ENCODE peak calls at places on chromosome 10, in nine cellular contexts. One of them, this sample, is unnamed.

GRCh38 chr10:116006508-116006907 is 266.5 kb downstream of the GFRA1 start:
- DNase-seq in ovary: no peak
- DNase-seq in suprapubic skin: no peak
- DNase-seq in sigmoid colon: no peak
- DNase-seq in cardiac fibroblast: no peak
- DNase-seq in tibial artery: no peak
- DNase-seq in BJ: no peak
- DNase-seq in RWPE2: no peak
- DNase-seq in fibroblast of pulmonary artery: no peak
- DNase-seq in this sample: no peak

GRCh38 chr10:30433779-30434272 is at the start of gene MAP3K8:
- DNase-seq in ovary: peak
- DNase-seq in suprapubic skin: peak
- DNase-seq in sigmoid colon: peak
- DNase-seq in cardiac fibroblast: peak
- DNase-seq in tibial artery: peak
- DNase-seq in BJ: peak
- DNase-seq in RWPE2: peak
- DNase-seq in fibroblast of pulmonary artery: peak
- DNase-seq in this sample: peak

GRCh38 chr10:79941146-79941545 is 7.8 kb downstream of the SFTPD start:
- DNase-seq in ovary: no peak
- DNase-seq in suprapubic skin: no peak
- DNase-seq in sigmoid colon: no peak
- DNase-seq in cardiac fibroblast: no peak
- DNase-seq in tibial artery: no peak
- DNase-seq in BJ: no peak
- DNase-seq in RWPE2: no peak
- DNase-seq in fibroblast of pulmonary artery: no peak
- DNase-seq in this sample: no peak

GRCh38 chr10:49083256-49083655 is 32.1 kb downstream of the VSTM4 start:
- DNase-seq in ovary: peak
- DNase-seq in suprapubic skin: no peak
- DNase-seq in sigmoid colon: no peak
- DNase-seq in cardiac fibroblast: no peak
- DNase-seq in tibial artery: peak
- DNase-seq in BJ: no peak
- DNase-seq in RWPE2: no peak
- DNase-seq in fibroblast of pulmonary artery: no peak
- DNase-seq in this sample: no peak

GRCh38 chr10:35195361-35196306 is 69.0 kb downstream of the CREM start:
- DNase-seq in ovary: peak
- DNase-seq in suprapubic skin: peak
- DNase-seq in sigmoid colon: peak
- DNase-seq in cardiac fibroblast: peak
- DNase-seq in tibial artery: peak
- DNase-seq in BJ: peak
- DNase-seq in RWPE2: no peak
- DNase-seq in fibroblast of pulmonary artery: peak
- DNase-seq in this sample: peak

GRCh38 chr10:52578871-52579405 is 193.6 kb downstream of the MBL2 start:
- DNase-seq in ovary: no peak
- DNase-seq in suprapubic skin: no peak
- DNase-seq in sigmoid colon: no peak
- DNase-seq in cardiac fibroblast: peak
- DNase-seq in tibial artery: no peak
- DNase-seq in BJ: no peak
- DNase-seq in RWPE2: no peak
- DNase-seq in fibroblast of pulmonary artery: peak
- DNase-seq in this sample: no peak

GRCh38 chr10:34906021-34906965 is 91.2 kb upstream of the PARD3 start:
- DNase-seq in ovary: no peak
- DNase-seq in suprapubic skin: no peak
- DNase-seq in sigmoid colon: peak
- DNase-seq in cardiac fibroblast: peak
- DNase-seq in tibial artery: peak
- DNase-seq in BJ: no peak
- DNase-seq in RWPE2: peak
- DNase-seq in fibroblast of pulmonary artery: no peak
- DNase-seq in this sample: no peak

GRCh38 chr10:110007171-110007700 is 548 bp upstream of the ADD3 start:
- DNase-seq in ovary: no peak
- DNase-seq in suprapubic skin: no peak
- DNase-seq in sigmoid colon: no peak
- DNase-seq in cardiac fibroblast: peak
- DNase-seq in tibial artery: peak
- DNase-seq in BJ: no peak
- DNase-seq in RWPE2: no peak
- DNase-seq in fibroblast of pulmonary artery: no peak
- DNase-seq in this sample: peak

GRCh38 chr10:30784521-30784895 is 155.0 kb upstream of the LYZL2 start:
- DNase-seq in ovary: no peak
- DNase-seq in suprapubic skin: no peak
- DNase-seq in sigmoid colon: peak
- DNase-seq in cardiac fibroblast: peak
- DNase-seq in tibial artery: no peak
- DNase-seq in BJ: no peak
- DNase-seq in RWPE2: no peak
- DNase-seq in fibroblast of pulmonary artery: peak
- DNase-seq in this sample: peak

GRCh38 chr10:114681542-114681941 is 23.5 kb upstream of the ABLIM1 start:
- DNase-seq in ovary: no peak
- DNase-seq in suprapubic skin: no peak
- DNase-seq in sigmoid colon: no peak
- DNase-seq in cardiac fibroblast: no peak
- DNase-seq in tibial artery: no peak
- DNase-seq in BJ: no peak
- DNase-seq in RWPE2: no peak
- DNase-seq in fibroblast of pulmonary artery: no peak
- DNase-seq in this sample: no peak

GRCh38 chr10:44988957-44989620 is 10.5 kb upstream of the DEPP1 start:
- DNase-seq in ovary: no peak
- DNase-seq in suprapubic skin: peak
- DNase-seq in sigmoid colon: peak
- DNase-seq in cardiac fibroblast: no peak
- DNase-seq in tibial artery: no peak
- DNase-seq in BJ: no peak
- DNase-seq in RWPE2: no peak
- DNase-seq in fibroblast of pulmonary artery: no peak
- DNase-seq in this sample: no peak

GRCh38 chr10:44989621-44990301 is 11.0 kb upstream of the ZNF22 start:
- DNase-seq in ovary: peak
- DNase-seq in suprapubic skin: peak
- DNase-seq in sigmoid colon: peak
- DNase-seq in cardiac fibroblast: no peak
- DNase-seq in tibial artery: peak
- DNase-seq in BJ: no peak
- DNase-seq in RWPE2: no peak
- DNase-seq in fibroblast of pulmonary artery: no peak
- DNase-seq in this sample: no peak

GRCh38 chr10:44991571-44991970 is 9.2 kb upstream of the ZNF22 start:
- DNase-seq in ovary: peak
- DNase-seq in suprapubic skin: no peak
- DNase-seq in sigmoid colon: peak
- DNase-seq in cardiac fibroblast: no peak
- DNase-seq in tibial artery: peak
- DNase-seq in BJ: no peak
- DNase-seq in RWPE2: no peak
- DNase-seq in fibroblast of pulmonary artery: no peak
- DNase-seq in this sample: no peak

GRCh38 chr10:44990965-44991364 is 9.8 kb upstream of the ZNF22 start:
- DNase-seq in ovary: no peak
- DNase-seq in suprapubic skin: no peak
- DNase-seq in sigmoid colon: peak
- DNase-seq in cardiac fibroblast: no peak
- DNase-seq in tibial artery: no peak
- DNase-seq in BJ: no peak
- DNase-seq in RWPE2: no peak
- DNase-seq in fibroblast of pulmonary artery: no peak
- DNase-seq in this sample: no peak

DNA sequence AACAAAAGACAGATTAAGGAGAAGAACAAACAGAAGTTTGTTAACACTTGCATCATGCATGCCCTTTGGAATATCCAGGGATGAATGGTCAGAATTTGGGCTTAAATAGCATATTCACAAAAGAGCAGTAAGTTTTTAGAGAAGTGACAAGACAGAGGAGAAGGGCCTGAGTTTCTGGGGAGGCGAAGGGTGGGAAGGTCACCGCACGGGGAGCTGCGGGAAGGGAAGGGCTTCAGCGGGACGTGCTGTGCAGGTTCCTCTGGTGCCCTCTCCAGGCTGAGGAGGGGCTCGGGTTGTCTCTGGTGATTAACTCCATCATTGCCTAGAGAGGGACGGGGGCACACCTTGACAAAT is 10.4 kb upstream of the ZNF22 start:
- DNase-seq in ovary: peak
- DNase-seq in suprapubic skin: peak
- DNase-seq in sigmoid colon: peak
- DNase-seq in cardiac fibroblast: no peak
- DNase-seq in tibial artery: no peak
- DNase-seq in BJ: no peak
- DNase-seq in RWPE2: no peak
- DNase-seq in fibroblast of pulmonary artery: no peak
- DNase-seq in this sample: no peak
- TF ChIP-seq CTCF in ovary: no peak
- TF ChIP-seq CTCF in suprapubic skin: no peak
- TF ChIP-seq CTCF in sigmoid colon: no peak
- TF ChIP-seq CTCF in cardiac fibroblast: no peak
- TF ChIP-seq CTCF in tibial artery: no peak
- TF ChIP-seq CTCF in BJ: peak
- TF ChIP-seq CTCF in RWPE2: no peak
- TF ChIP-seq CTCF in fibroblast of pulmonary artery: peak
- TF ChIP-seq CTCF in this sample: no peak

GRCh38 chr10:93995182-93995581 is 1.5 kb downstream of the PLCE1 start:
- DNase-seq in ovary: no peak
- DNase-seq in suprapubic skin: no peak
- DNase-seq in sigmoid colon: no peak
- DNase-seq in cardiac fibroblast: no peak
- DNase-seq in tibial artery: no peak
- DNase-seq in BJ: no peak
- DNase-seq in RWPE2: no peak
- DNase-seq in fibroblast of pulmonary artery: no peak
- DNase-seq in this sample: no peak
- H3K4me3 ChIP-seq in ovary: peak
- H3K4me3 ChIP-seq in suprapubic skin: no peak
- H3K4me3 ChIP-seq in sigmoid colon: peak
- H3K4me3 ChIP-seq in cardiac fibroblast: no peak
- H3K4me3 ChIP-seq in tibial artery: no peak
- H3K4me3 ChIP-seq in BJ: no peak
- H3K4me3 ChIP-seq in RWPE2: no peak
- H3K4me3 ChIP-seq in fibroblast of pulmonary artery: no peak
- H3K4me3 ChIP-seq in this sample: no peak

GRCh38 chr10:73263948-73264347 is 11.5 kb upstream of the MRPS16 start:
- DNase-seq in ovary: no peak
- DNase-seq in suprapubic skin: no peak
- DNase-seq in sigmoid colon: no peak
- DNase-seq in cardiac fibroblast: peak
- DNase-seq in tibial artery: no peak
- DNase-seq in BJ: no peak
- DNase-seq in RWPE2: no peak
- DNase-seq in fibroblast of pulmonary artery: peak
- DNase-seq in this sample: peak
- TF ChIP-seq CTCF in ovary: no peak
- TF ChIP-seq CTCF in suprapubic skin: no peak
- TF ChIP-seq CTCF in sigmoid colon: no peak
- TF ChIP-seq CTCF in cardiac fibroblast: peak
- TF ChIP-seq CTCF in tibial artery: peak
- TF ChIP-seq CTCF in BJ: peak
- TF ChIP-seq CTCF in RWPE2: peak
- TF ChIP-seq CTCF in fibroblast of pulmonary artery: peak
- TF ChIP-seq CTCF in this sample: peak

DNA sequence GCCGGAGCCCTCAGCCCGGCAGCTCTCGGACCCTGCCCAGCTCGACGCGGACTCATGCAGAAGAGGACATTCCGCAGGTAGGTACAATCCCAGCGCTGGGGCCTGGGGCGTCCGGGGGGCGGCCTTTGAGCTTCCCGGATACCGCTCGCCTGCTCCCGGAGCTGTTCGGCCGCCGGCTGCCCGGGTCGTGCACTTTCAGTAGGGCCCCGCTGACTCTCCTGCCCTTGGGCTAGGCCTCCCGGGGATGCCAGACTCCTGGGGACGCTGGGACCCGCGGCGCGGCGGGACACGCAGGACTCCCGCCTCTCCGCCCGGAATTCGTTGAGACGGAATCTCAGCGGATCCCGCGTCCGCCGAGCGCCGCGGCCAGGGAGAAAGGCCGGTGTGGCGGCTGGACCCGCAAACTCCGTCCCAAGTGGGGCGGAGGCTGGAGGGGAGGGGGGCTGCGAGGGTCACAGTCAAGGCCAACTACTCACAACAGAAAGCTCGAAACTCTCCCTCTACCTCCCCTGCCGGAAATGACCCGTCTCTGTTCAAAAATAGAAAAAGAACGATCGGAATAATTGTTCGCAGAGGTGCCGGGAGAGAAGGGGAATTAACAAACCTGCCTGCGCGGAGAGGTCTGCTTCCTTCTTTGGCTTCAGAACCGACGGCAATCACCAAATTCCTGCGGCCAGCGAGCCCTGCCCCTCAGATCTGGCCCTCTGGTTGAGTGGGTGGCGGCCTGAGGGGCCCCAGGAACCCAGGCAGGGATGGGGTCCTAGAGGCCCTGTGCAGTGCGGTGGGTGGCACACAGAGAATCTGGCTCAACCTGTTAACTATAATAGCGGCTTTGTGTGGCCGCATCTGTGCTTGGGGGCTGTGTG is 9.2 kb downstream of the TLX1 start:
- DNase-seq in ovary: no peak
- DNase-seq in suprapubic skin: no peak
- DNase-seq in sigmoid colon: no peak
- DNase-seq in cardiac fibroblast: no peak
- DNase-seq in tibial artery: no peak
- DNase-seq in BJ: no peak
- DNase-seq in RWPE2: peak
- DNase-seq in fibroblast of pulmonary artery: no peak
- DNase-seq in this sample: no peak
- H3K4me3 ChIP-seq in ovary: no peak
- H3K4me3 ChIP-seq in suprapubic skin: no peak
- H3K4me3 ChIP-seq in sigmoid colon: no peak
- H3K4me3 ChIP-seq in cardiac fibroblast: no peak
- H3K4me3 ChIP-seq in tibial artery: no peak
- H3K4me3 ChIP-seq in BJ: no peak
- H3K4me3 ChIP-seq in RWPE2: no peak
- H3K4me3 ChIP-seq in fibroblast of pulmonary artery: no peak
- H3K4me3 ChIP-seq in this sample: no peak